ENCODE peak calls at places on chromosomes 6 and 20, in four cellular contexts. One of them, this sample, is unnamed.

GRCh38 chr20:41133709-41134361 is 3.5 kb upstream of the PLCG1 start:
- DNase-seq in H1: no peak
- DNase-seq in GM12878: peak
- DNase-seq in IMR-90: peak
- DNase-seq in this sample: peak

GRCh38 chr6:43477235-43478007 is at the start of gene TJAP1:
- DNase-seq in H1: peak
- DNase-seq in GM12878: peak
- DNase-seq in IMR-90: peak
- DNase-seq in this sample: peak

GRCh38 chr6:128754658-128755256 is 128.2 kb upstream of the LAMA2 start:
- DNase-seq in H1: no peak
- DNase-seq in GM12878: peak
- DNase-seq in IMR-90: no peak
- DNase-seq in this sample: no peak

GRCh38 chr6:148577687-148578488 is 168.9 kb upstream of the UST start:
- DNase-seq in H1: peak
- DNase-seq in GM12878: no peak
- DNase-seq in IMR-90: peak
- DNase-seq in this sample: peak

GRCh38 chr20:4987130-4987529 is 14.2 kb downstream of the SLC23A2 start:
- DNase-seq in H1: no peak
- DNase-seq in GM12878: no peak
- DNase-seq in IMR-90: no peak
- DNase-seq in this sample: no peak

GRCh38 chr6:157089258-157089657 is 234.1 kb downstream of the TMEM242 start:
- DNase-seq in H1: peak
- DNase-seq in GM12878: no peak
- DNase-seq in IMR-90: peak
- DNase-seq in this sample: no peak

GRCh38 chr20:61627791-61628415 is 375.8 kb downstream of the CDH4 start:
- DNase-seq in H1: no peak
- DNase-seq in GM12878: no peak
- DNase-seq in IMR-90: no peak
- DNase-seq in this sample: no peak

GRCh38 chr6:169292340-169293124 is 38.9 kb upstream of the THBS2 start:
- DNase-seq in H1: no peak
- DNase-seq in GM12878: no peak
- DNase-seq in IMR-90: peak
- DNase-seq in this sample: peak

GRCh38 chr20:33647603-33648395 is 14.3 kb upstream of the C20orf144 start:
- DNase-seq in H1: no peak
- DNase-seq in GM12878: peak
- DNase-seq in IMR-90: peak
- DNase-seq in this sample: no peak

GRCh38 chr20:62266340-62266739 is 28.0 kb downstream of the OSBPL2 start:
- DNase-seq in H1: no peak
- DNase-seq in GM12878: no peak
- DNase-seq in IMR-90: no peak
- DNase-seq in this sample: peak

GRCh38 chr6:3653528-3654070 is 97.9 kb downstream of the PXDC1 start:
- DNase-seq in H1: no peak
- DNase-seq in GM12878: no peak
- DNase-seq in IMR-90: no peak
- DNase-seq in this sample: no peak

GRCh38 chr20:42218566-42218965 is 600.4 kb upstream of the CHD6 start:
- DNase-seq in H1: no peak
- DNase-seq in GM12878: no peak
- DNase-seq in IMR-90: no peak
- DNase-seq in this sample: no peak

GRCh38 chr20:58706150-58706892 is 13.7 kb downstream of the NPEPL1 start:
- DNase-seq in H1: no peak
- DNase-seq in GM12878: no peak
- DNase-seq in IMR-90: no peak
- DNase-seq in this sample: no peak

GRCh38 chr6:132614554-132614953 is 9.5 kb downstream of the TAAR2 start:
- DNase-seq in H1: no peak
- DNase-seq in GM12878: no peak
- DNase-seq in IMR-90: no peak
- DNase-seq in this sample: no peak

GRCh38 chr6:144302701-144303351 is 17.7 kb downstream of the UTRN start:
- DNase-seq in H1: no peak
- DNase-seq in GM12878: no peak
- DNase-seq in IMR-90: peak
- DNase-seq in this sample: no peak

GRCh38 chr6:72651191-72651590 is 29.3 kb downstream of the KCNQ5 start:
- DNase-seq in H1: no peak
- DNase-seq in GM12878: no peak
- DNase-seq in IMR-90: no peak
- DNase-seq in this sample: no peak

GRCh38 chr6:35445691-35446090 is 6.4 kb upstream of the FANCE start:
- DNase-seq in H1: no peak
- DNase-seq in GM12878: no peak
- DNase-seq in IMR-90: peak
- DNase-seq in this sample: no peak

GRCh38 chr6:134402372-134402984 is 84.6 kb upstream of the SGK1 start:
- DNase-seq in H1: no peak
- DNase-seq in GM12878: no peak
- DNase-seq in IMR-90: no peak
- DNase-seq in this sample: no peak

GRCh38 chr20:63561624-63562396 is 7.9 kb downstream of the FNDC11 start:
- DNase-seq in H1: no peak
- DNase-seq in GM12878: no peak
- DNase-seq in IMR-90: no peak
- DNase-seq in this sample: no peak

GRCh38 chr6:124961468-124961783 is 811 bp upstream of the RNF217 start:
- DNase-seq in H1: no peak
- DNase-seq in GM12878: no peak
- DNase-seq in IMR-90: no peak
- DNase-seq in this sample: no peak

GRCh38 chr20:61679473-61679872 is 386.2 kb downstream of the TAF4 start:
- DNase-seq in H1: no peak
- DNase-seq in GM12878: no peak
- DNase-seq in IMR-90: no peak
- DNase-seq in this sample: no peak

GRCh38 chr20:15582146-15582776 is 991.0 kb downstream of the KIF16B start:
- DNase-seq in H1: no peak
- DNase-seq in GM12878: no peak
- DNase-seq in IMR-90: peak
- DNase-seq in this sample: no peak

GRCh38 chr6:42970859-42971612 is 7.9 kb downstream of the PEX6 start:
- DNase-seq in H1: no peak
- DNase-seq in GM12878: no peak
- DNase-seq in IMR-90: peak
- DNase-seq in this sample: peak

GRCh38 chr6:117034547-117034946 is 157.5 kb downstream of the RFX6 start:
- DNase-seq in H1: no peak
- DNase-seq in GM12878: no peak
- DNase-seq in IMR-90: no peak
- DNase-seq in this sample: no peak

GRCh38 chr6:1200706-1201105 is 111.2 kb upstream of the FOXQ1 start:
- DNase-seq in H1: no peak
- DNase-seq in GM12878: no peak
- DNase-seq in IMR-90: peak
- DNase-seq in this sample: no peak

GRCh38 chr20:32510601-32511357 is 74.4 kb downstream of the NOL4L start:
- DNase-seq in H1: no peak
- DNase-seq in GM12878: no peak
- DNase-seq in IMR-90: no peak
- DNase-seq in this sample: peak

GRCh38 chr6:88868559-88868860 is 94.9 kb downstream of the RNGTT start:
- DNase-seq in H1: no peak
- DNase-seq in GM12878: no peak
- DNase-seq in IMR-90: no peak
- DNase-seq in this sample: no peak

GRCh38 chr6:21593927-21594421 is 423 bp downstream of the SOX4 start:
- DNase-seq in H1: no peak
- DNase-seq in GM12878: no peak
- DNase-seq in IMR-90: peak
- DNase-seq in this sample: no peak

GRCh38 chr6:16511723-16512584 is 249.3 kb downstream of the ATXN1 start:
- DNase-seq in H1: no peak
- DNase-seq in GM12878: peak
- DNase-seq in IMR-90: no peak
- DNase-seq in this sample: no peak

GRCh38 chr6:76166874-76167273 is 94.4 kb upstream of the IMPG1 start:
- DNase-seq in H1: no peak
- DNase-seq in GM12878: no peak
- DNase-seq in IMR-90: no peak
- DNase-seq in this sample: no peak

GRCh38 chr20:38050691-38051090 is 17.1 kb downstream of the RPRD1B start:
- DNase-seq in H1: no peak
- DNase-seq in GM12878: no peak
- DNase-seq in IMR-90: peak
- DNase-seq in this sample: no peak

GRCh38 chr6:22448311-22448711 is 121.1 kb upstream of the HDGFL1 start:
- DNase-seq in H1: no peak
- DNase-seq in GM12878: no peak
- DNase-seq in IMR-90: peak
- DNase-seq in this sample: no peak

GRCh38 chr6:6678185-6678671 is 89.7 kb downstream of the LY86 start:
- DNase-seq in H1: no peak
- DNase-seq in GM12878: no peak
- DNase-seq in IMR-90: peak
- DNase-seq in this sample: peak

GRCh38 chr6:140203611-140204553 is 829.4 kb upstream of the CITED2 start:
- DNase-seq in H1: no peak
- DNase-seq in GM12878: no peak
- DNase-seq in IMR-90: peak
- DNase-seq in this sample: no peak

GRCh38 chr6:155778336-155778735 is 322.7 kb upstream of the NOX3 start:
- DNase-seq in H1: no peak
- DNase-seq in GM12878: no peak
- DNase-seq in IMR-90: no peak
- DNase-seq in this sample: no peak

GRCh38 chr6:155782739-155783459 is 327.3 kb upstream of the NOX3 start:
- DNase-seq in H1: no peak
- DNase-seq in GM12878: no peak
- DNase-seq in IMR-90: peak
- DNase-seq in this sample: no peak

GRCh38 chr6:155786528-155786927 is 330.9 kb upstream of the NOX3 start:
- DNase-seq in H1: no peak
- DNase-seq in GM12878: no peak
- DNase-seq in IMR-90: no peak
- DNase-seq in this sample: no peak

GRCh38 chr6:155779421-155779820 is 323.8 kb upstream of the NOX3 start:
- DNase-seq in H1: no peak
- DNase-seq in GM12878: no peak
- DNase-seq in IMR-90: no peak
- DNase-seq in this sample: no peak

DNA sequence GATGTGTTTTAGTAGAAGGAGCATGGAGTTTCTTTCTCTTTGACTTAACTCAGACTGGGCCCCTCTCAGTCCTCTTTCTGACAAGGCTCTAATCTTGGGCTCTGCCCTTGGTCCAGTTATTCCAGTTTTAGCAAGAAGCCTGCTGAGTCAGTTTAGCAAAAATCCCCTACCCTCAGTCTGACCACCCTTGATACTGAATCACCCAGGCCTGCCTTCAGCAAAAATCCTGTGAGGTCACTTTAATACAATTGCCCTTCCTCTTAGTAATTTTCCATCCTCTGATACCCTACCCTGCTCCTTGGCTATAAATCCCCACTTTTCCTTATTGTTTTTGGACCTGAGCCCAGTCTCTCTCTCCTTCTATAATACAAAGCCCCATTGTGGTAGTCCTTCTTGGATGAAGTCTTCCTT is 326.7 kb upstream of the NOX3 start:
- DNase-seq in H1: no peak
- DNase-seq in GM12878: no peak
- DNase-seq in IMR-90: peak
- DNase-seq in this sample: no peak
- TF ChIP-seq CHD1 in H1: no peak
- TF ChIP-seq CHD1 in GM12878: no peak
- TF ChIP-seq CHD1 in IMR-90: peak
- TF ChIP-seq CHD1 in this sample: no peak

GRCh38 chr6:106802141-106802540 is 172.4 kb downstream of the CD24 start:
- DNase-seq in H1: no peak
- DNase-seq in GM12878: no peak
- DNase-seq in IMR-90: no peak
- DNase-seq in this sample: no peak
- TF ChIP-seq CHD1 in H1: no peak
- TF ChIP-seq CHD1 in GM12878: no peak
- TF ChIP-seq CHD1 in IMR-90: no peak
- TF ChIP-seq CHD1 in this sample: no peak

GRCh38 chr20:56299362-56299761 is 50.8 kb downstream of the MC3R start:
- DNase-seq in H1: no peak
- DNase-seq in GM12878: no peak
- DNase-seq in IMR-90: no peak
- DNase-seq in this sample: peak
- TF ChIP-seq CHD1 in H1: no peak
- TF ChIP-seq CHD1 in GM12878: no peak
- TF ChIP-seq CHD1 in IMR-90: no peak
- TF ChIP-seq CHD1 in this sample: no peak

GRCh38 chr20:19786311-19786710 is 28.3 kb downstream of the RIN2 start:
- DNase-seq in H1: no peak
- DNase-seq in GM12878: no peak
- DNase-seq in IMR-90: peak
- DNase-seq in this sample: no peak
- TF ChIP-seq CHD1 in H1: no peak
- TF ChIP-seq CHD1 in GM12878: no peak
- TF ChIP-seq CHD1 in IMR-90: no peak
- TF ChIP-seq CHD1 in this sample: no peak

GRCh38 chr6:83260577-83260976 is 67.4 kb downstream of the RWDD2A start:
- DNase-seq in H1: no peak
- DNase-seq in GM12878: no peak
- DNase-seq in IMR-90: no peak
- DNase-seq in this sample: no peak

GRCh38 chr6:83270971-83271714 is 78.0 kb downstream of the RWDD2A start:
- DNase-seq in H1: no peak
- DNase-seq in GM12878: no peak
- DNase-seq in IMR-90: peak
- DNase-seq in this sample: no peak

DNA sequence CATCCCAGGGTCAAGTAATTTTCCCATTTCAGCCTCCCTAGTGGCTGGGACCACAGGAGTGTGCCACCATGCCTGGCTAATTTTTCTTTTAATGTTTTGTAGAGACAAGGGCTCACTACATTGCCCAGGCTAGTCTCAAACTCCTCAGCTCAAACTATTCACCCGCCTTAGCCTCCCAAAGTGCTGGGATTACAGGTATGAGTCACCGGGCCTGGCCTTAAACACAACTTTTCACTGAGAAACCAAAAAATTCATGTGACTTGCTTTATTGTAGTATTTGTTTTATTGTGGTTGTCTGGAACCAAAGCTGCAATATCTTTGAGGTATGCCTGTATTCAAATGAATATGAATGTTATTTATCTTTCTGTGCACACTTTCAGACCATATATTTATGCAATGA is 72.2 kb downstream of the RWDD2A start:
- DNase-seq in H1: no peak
- DNase-seq in GM12878: no peak
- DNase-seq in IMR-90: peak
- DNase-seq in this sample: no peak
- TF ChIP-seq CHD1 in H1: no peak
- TF ChIP-seq CHD1 in GM12878: no peak
- TF ChIP-seq CHD1 in IMR-90: no peak
- TF ChIP-seq CHD1 in this sample: no peak

This sample was measured in K562.